ENCODE peak calls at places on chromosome 5, in ten cellular contexts. One of them, this sample, is unnamed.

GRCh38 chr5:102713278-102713677 is 41.8 kb upstream of the PAM start:
- DNase-seq in activated B cell treated with CpG ODN at 0.5 μM for 24 hours: no peak
- DNase-seq in pancreas: no peak
- DNase-seq in stromal cell of bone marrow: no peak
- DNase-seq in epithelial cell of esophagus: no peak
- DNase-seq in NCI-H2227 treated with DMSO at 0.1 percent for 48 hours: no peak
- DNase-seq in hepatocyte: no peak
- DNase-seq in stimulated activated CD8-positive, alpha-beta memory T cell treated with anti-CD3 and anti-CD28 coated beads, Interleukin-4, amount 100 ng/mL, for 1 hour: no peak
- DNase-seq in stimulated activated CD4-positive, alpha-beta T cell treated with anti-CD3 and anti-CD28 coated beads, Interleukin-2, amount 100 ng/mL, for 24 hours: no peak
- DNase-seq in activated naive CD4-positive, alpha-beta T cell treated with anti-CD3 and anti-CD28 coated beads, Interleukin-2, amount 10 ng/mL, durations not matched to agents 7 days and 5 days: no peak
- DNase-seq in this sample: no peak

GRCh38 chr5:149397530-149397929 is 18.4 kb upstream of the IL17B start:
- DNase-seq in activated B cell treated with CpG ODN at 0.5 μM for 24 hours: no peak
- DNase-seq in pancreas: no peak
- DNase-seq in stromal cell of bone marrow: peak
- DNase-seq in epithelial cell of esophagus: no peak
- DNase-seq in NCI-H2227 treated with DMSO at 0.1 percent for 48 hours: no peak
- DNase-seq in hepatocyte: peak
- DNase-seq in stimulated activated CD8-positive, alpha-beta memory T cell treated with anti-CD3 and anti-CD28 coated beads, Interleukin-4, amount 100 ng/mL, for 1 hour: no peak
- DNase-seq in stimulated activated CD4-positive, alpha-beta T cell treated with anti-CD3 and anti-CD28 coated beads, Interleukin-2, amount 100 ng/mL, for 24 hours: no peak
- DNase-seq in activated naive CD4-positive, alpha-beta T cell treated with anti-CD3 and anti-CD28 coated beads, Interleukin-2, amount 10 ng/mL, durations not matched to agents 7 days and 5 days: no peak
- DNase-seq in this sample: no peak

GRCh38 chr5:7897014-7897600 is 28.2 kb downstream of the MTRR start:
- DNase-seq in activated B cell treated with CpG ODN at 0.5 μM for 24 hours: no peak
- DNase-seq in pancreas: no peak
- DNase-seq in stromal cell of bone marrow: no peak
- DNase-seq in epithelial cell of esophagus: peak
- DNase-seq in NCI-H2227 treated with DMSO at 0.1 percent for 48 hours: no peak
- DNase-seq in hepatocyte: peak
- DNase-seq in stimulated activated CD8-positive, alpha-beta memory T cell treated with anti-CD3 and anti-CD28 coated beads, Interleukin-4, amount 100 ng/mL, for 1 hour: no peak
- DNase-seq in stimulated activated CD4-positive, alpha-beta T cell treated with anti-CD3 and anti-CD28 coated beads, Interleukin-2, amount 100 ng/mL, for 24 hours: peak
- DNase-seq in activated naive CD4-positive, alpha-beta T cell treated with anti-CD3 and anti-CD28 coated beads, Interleukin-2, amount 10 ng/mL, durations not matched to agents 7 days and 5 days: peak
- DNase-seq in this sample: no peak

GRCh38 chr5:55160493-55161209 is 680 bp downstream of the GPX8 start:
- DNase-seq in activated B cell treated with CpG ODN at 0.5 μM for 24 hours: no peak
- DNase-seq in pancreas: peak
- DNase-seq in stromal cell of bone marrow: peak
- DNase-seq in epithelial cell of esophagus: peak
- DNase-seq in NCI-H2227 treated with DMSO at 0.1 percent for 48 hours: no peak
- DNase-seq in hepatocyte: peak
- DNase-seq in stimulated activated CD8-positive, alpha-beta memory T cell treated with anti-CD3 and anti-CD28 coated beads, Interleukin-4, amount 100 ng/mL, for 1 hour: no peak
- DNase-seq in stimulated activated CD4-positive, alpha-beta T cell treated with anti-CD3 and anti-CD28 coated beads, Interleukin-2, amount 100 ng/mL, for 24 hours: no peak
- DNase-seq in activated naive CD4-positive, alpha-beta T cell treated with anti-CD3 and anti-CD28 coated beads, Interleukin-2, amount 10 ng/mL, durations not matched to agents 7 days and 5 days: no peak
- DNase-seq in this sample: no peak

GRCh38 chr5:65833780-65834179 is 92.6 kb upstream of the ERBIN start:
- DNase-seq in activated B cell treated with CpG ODN at 0.5 μM for 24 hours: no peak
- DNase-seq in pancreas: no peak
- DNase-seq in stromal cell of bone marrow: no peak
- DNase-seq in epithelial cell of esophagus: no peak
- DNase-seq in NCI-H2227 treated with DMSO at 0.1 percent for 48 hours: no peak
- DNase-seq in hepatocyte: no peak
- DNase-seq in stimulated activated CD8-positive, alpha-beta memory T cell treated with anti-CD3 and anti-CD28 coated beads, Interleukin-4, amount 100 ng/mL, for 1 hour: no peak
- DNase-seq in stimulated activated CD4-positive, alpha-beta T cell treated with anti-CD3 and anti-CD28 coated beads, Interleukin-2, amount 100 ng/mL, for 24 hours: no peak
- DNase-seq in activated naive CD4-positive, alpha-beta T cell treated with anti-CD3 and anti-CD28 coated beads, Interleukin-2, amount 10 ng/mL, durations not matched to agents 7 days and 5 days: no peak
- DNase-seq in this sample: no peak

GRCh38 chr5:38854907-38855306 is 9.1 kb downstream of the OSMR start:
- DNase-seq in activated B cell treated with CpG ODN at 0.5 μM for 24 hours: no peak
- DNase-seq in pancreas: no peak
- DNase-seq in stromal cell of bone marrow: no peak
- DNase-seq in epithelial cell of esophagus: no peak
- DNase-seq in NCI-H2227 treated with DMSO at 0.1 percent for 48 hours: no peak
- DNase-seq in hepatocyte: no peak
- DNase-seq in stimulated activated CD8-positive, alpha-beta memory T cell treated with anti-CD3 and anti-CD28 coated beads, Interleukin-4, amount 100 ng/mL, for 1 hour: no peak
- DNase-seq in stimulated activated CD4-positive, alpha-beta T cell treated with anti-CD3 and anti-CD28 coated beads, Interleukin-2, amount 100 ng/mL, for 24 hours: no peak
- DNase-seq in activated naive CD4-positive, alpha-beta T cell treated with anti-CD3 and anti-CD28 coated beads, Interleukin-2, amount 10 ng/mL, durations not matched to agents 7 days and 5 days: no peak
- DNase-seq in this sample: no peak

GRCh38 chr5:135350536-135350935 is 48.5 kb downstream of the MACROH2A1 start:
- DNase-seq in activated B cell treated with CpG ODN at 0.5 μM for 24 hours: no peak
- DNase-seq in pancreas: no peak
- DNase-seq in stromal cell of bone marrow: no peak
- DNase-seq in epithelial cell of esophagus: no peak
- DNase-seq in NCI-H2227 treated with DMSO at 0.1 percent for 48 hours: no peak
- DNase-seq in hepatocyte: no peak
- DNase-seq in stimulated activated CD8-positive, alpha-beta memory T cell treated with anti-CD3 and anti-CD28 coated beads, Interleukin-4, amount 100 ng/mL, for 1 hour: no peak
- DNase-seq in stimulated activated CD4-positive, alpha-beta T cell treated with anti-CD3 and anti-CD28 coated beads, Interleukin-2, amount 100 ng/mL, for 24 hours: no peak
- DNase-seq in activated naive CD4-positive, alpha-beta T cell treated with anti-CD3 and anti-CD28 coated beads, Interleukin-2, amount 10 ng/mL, durations not matched to agents 7 days and 5 days: no peak
- DNase-seq in this sample: no peak

GRCh38 chr5:102617857-102618187 is 119.0 kb upstream of the SLCO6A1 start:
- DNase-seq in activated B cell treated with CpG ODN at 0.5 μM for 24 hours: no peak
- DNase-seq in pancreas: no peak
- DNase-seq in stromal cell of bone marrow: peak
- DNase-seq in epithelial cell of esophagus: no peak
- DNase-seq in NCI-H2227 treated with DMSO at 0.1 percent for 48 hours: no peak
- DNase-seq in hepatocyte: peak
- DNase-seq in stimulated activated CD8-positive, alpha-beta memory T cell treated with anti-CD3 and anti-CD28 coated beads, Interleukin-4, amount 100 ng/mL, for 1 hour: no peak
- DNase-seq in stimulated activated CD4-positive, alpha-beta T cell treated with anti-CD3 and anti-CD28 coated beads, Interleukin-2, amount 100 ng/mL, for 24 hours: no peak
- DNase-seq in activated naive CD4-positive, alpha-beta T cell treated with anti-CD3 and anti-CD28 coated beads, Interleukin-2, amount 10 ng/mL, durations not matched to agents 7 days and 5 days: no peak
- DNase-seq in this sample: no peak

This sample was measured in activated T-helper 2 cell treated with anti-CD3 and anti-CD28 coated beads, Interferon-gamma antibody, Interleukin-2, Interleukin-4, amounts not matched to agents 10 μg/mL and 5 μg/mL and 100 μg/mL, durations not matched to agents 14 hours and 24 hours and 36 hours.